ENCODE peak calls at places on chromosomes 5 and 9, in eight cellular contexts. One of them, this sample, is unnamed.
A peak's percentile ranks its signal among the peaks of the same experiment; 100 is the strongest.

GRCh38 chr9:123568691-123569342 is 212.8 kb downstream of the CRB2 start:
- DNase-seq in foreskin fibroblast: peak; percentile 36
- DNase-seq in Peyer's patch: no peak
- DNase-seq in body of pancreas: no peak
- DNase-seq in bronchial epithelial cell: no peak
- DNase-seq in PC-3: no peak
- DNase-seq in mucosa of descending colon: no peak
- DNase-seq in fibroblast of lung: peak; percentile 69
- DNase-seq in this sample: no peak

GRCh38 chr9:20754556-20754955 is 70.5 kb downstream of the FOCAD start:
- DNase-seq in foreskin fibroblast: peak; percentile 2
- DNase-seq in Peyer's patch: no peak
- DNase-seq in body of pancreas: no peak
- DNase-seq in bronchial epithelial cell: peak; percentile 14
- DNase-seq in PC-3: peak; percentile 28
- DNase-seq in mucosa of descending colon: no peak
- DNase-seq in fibroblast of lung: no peak
- DNase-seq in this sample: no peak

GRCh38 chr5:1447772-1448361 is 2.6 kb upstream of the SLC6A3 start:
- DNase-seq in foreskin fibroblast: no peak
- DNase-seq in Peyer's patch: peak; percentile 65
- DNase-seq in body of pancreas: no peak
- DNase-seq in bronchial epithelial cell: no peak
- DNase-seq in PC-3: no peak
- DNase-seq in mucosa of descending colon: peak; percentile 15
- DNase-seq in fibroblast of lung: no peak
- DNase-seq in this sample: no peak

GRCh38 chr5:123807177-123807900 is 295.4 kb downstream of the CSNK1G3 start:
- DNase-seq in foreskin fibroblast: peak; percentile 44
- DNase-seq in Peyer's patch: no peak
- DNase-seq in body of pancreas: no peak
- DNase-seq in bronchial epithelial cell: peak; percentile 45
- DNase-seq in PC-3: peak; percentile 45
- DNase-seq in mucosa of descending colon: peak; percentile 10
- DNase-seq in fibroblast of lung: no peak
- DNase-seq in this sample: peak; percentile 55

GRCh38 chr5:148393390-148393741 is 9.6 kb downstream of the FBXO38 start:
- DNase-seq in foreskin fibroblast: no peak
- DNase-seq in Peyer's patch: no peak
- DNase-seq in body of pancreas: no peak
- DNase-seq in bronchial epithelial cell: no peak
- DNase-seq in PC-3: no peak
- DNase-seq in mucosa of descending colon: no peak
- DNase-seq in fibroblast of lung: no peak
- DNase-seq in this sample: no peak

GRCh38 chr5:124745367-124746251 is 830 bp downstream of the ZNF608 start:
- DNase-seq in foreskin fibroblast: peak; percentile 29
- DNase-seq in Peyer's patch: no peak
- DNase-seq in body of pancreas: peak; percentile 49
- DNase-seq in bronchial epithelial cell: peak; percentile 59
- DNase-seq in PC-3: peak; percentile 4
- DNase-seq in mucosa of descending colon: peak; percentile 51
- DNase-seq in fibroblast of lung: peak; percentile 64
- DNase-seq in this sample: no peak

GRCh38 chr9:136530472-136531089 is 15.3 kb downstream of the NOTCH1 start:
- DNase-seq in foreskin fibroblast: no peak
- DNase-seq in Peyer's patch: no peak
- DNase-seq in body of pancreas: no peak
- DNase-seq in bronchial epithelial cell: no peak
- DNase-seq in PC-3: no peak
- DNase-seq in mucosa of descending colon: no peak
- DNase-seq in fibroblast of lung: no peak
- DNase-seq in this sample: no peak

GRCh38 chr9:4614627-4615026 is 47.5 kb upstream of the PLPP6 start:
- DNase-seq in foreskin fibroblast: no peak
- DNase-seq in Peyer's patch: no peak
- DNase-seq in body of pancreas: no peak
- DNase-seq in bronchial epithelial cell: no peak
- DNase-seq in PC-3: peak; percentile 29
- DNase-seq in mucosa of descending colon: no peak
- DNase-seq in fibroblast of lung: no peak
- DNase-seq in this sample: no peak

DNA sequence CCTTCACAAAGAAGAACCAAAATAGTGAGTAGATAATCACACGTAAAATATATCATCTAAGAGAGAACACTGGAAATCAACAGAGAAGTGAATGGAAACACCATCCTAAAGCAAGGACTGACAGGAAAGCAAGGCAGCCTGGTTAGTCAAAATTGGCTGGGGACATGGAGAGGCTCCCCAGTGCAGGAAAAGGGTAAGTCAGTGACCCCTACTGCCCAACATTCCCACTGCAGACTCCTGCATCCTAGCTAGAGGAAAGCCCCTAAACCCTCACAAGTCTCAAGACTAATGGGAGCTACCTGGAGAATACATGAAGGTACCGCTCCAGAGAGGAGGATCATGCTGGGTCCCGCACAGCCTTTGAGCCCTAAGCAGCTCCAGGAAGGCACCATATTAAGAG is 60.1 kb downstream of the ZDHHC21 start:
- DNase-seq in foreskin fibroblast: no peak
- DNase-seq in Peyer's patch: no peak
- DNase-seq in body of pancreas: no peak
- DNase-seq in bronchial epithelial cell: no peak
- DNase-seq in PC-3: no peak
- DNase-seq in mucosa of descending colon: no peak
- DNase-seq in fibroblast of lung: no peak
- DNase-seq in this sample: no peak
- TF ChIP-seq CTCF in foreskin fibroblast: no peak
- TF ChIP-seq CTCF in Peyer's patch: no peak
- TF ChIP-seq CTCF in body of pancreas: no peak
- TF ChIP-seq CTCF in bronchial epithelial cell: no peak
- TF ChIP-seq CTCF in PC-3: no peak
- TF ChIP-seq CTCF in mucosa of descending colon: no peak
- TF ChIP-seq CTCF in fibroblast of lung: no peak
- TF ChIP-seq CTCF in this sample: no peak

GRCh38 chr5:2995035-2995434 is 243.6 kb upstream of the IRX2 start:
- DNase-seq in foreskin fibroblast: no peak
- DNase-seq in Peyer's patch: no peak
- DNase-seq in body of pancreas: no peak
- DNase-seq in bronchial epithelial cell: no peak
- DNase-seq in PC-3: no peak
- DNase-seq in mucosa of descending colon: no peak
- DNase-seq in fibroblast of lung: no peak
- DNase-seq in this sample: no peak
- H3K4me3 ChIP-seq in foreskin fibroblast: no peak overlapping the region
- H3K4me3 ChIP-seq in Peyer's patch: no peak overlapping the region
- H3K4me3 ChIP-seq in body of pancreas: no peak overlapping the region
- H3K4me3 ChIP-seq in bronchial epithelial cell: no peak overlapping the region
- H3K4me3 ChIP-seq in PC-3: no peak overlapping the region
- H3K4me3 ChIP-seq in mucosa of descending colon: no peak overlapping the region
- H3K4me3 ChIP-seq in fibroblast of lung: no peak overlapping the region
- H3K4me3 ChIP-seq in this sample: no peak overlapping the region

DNA sequence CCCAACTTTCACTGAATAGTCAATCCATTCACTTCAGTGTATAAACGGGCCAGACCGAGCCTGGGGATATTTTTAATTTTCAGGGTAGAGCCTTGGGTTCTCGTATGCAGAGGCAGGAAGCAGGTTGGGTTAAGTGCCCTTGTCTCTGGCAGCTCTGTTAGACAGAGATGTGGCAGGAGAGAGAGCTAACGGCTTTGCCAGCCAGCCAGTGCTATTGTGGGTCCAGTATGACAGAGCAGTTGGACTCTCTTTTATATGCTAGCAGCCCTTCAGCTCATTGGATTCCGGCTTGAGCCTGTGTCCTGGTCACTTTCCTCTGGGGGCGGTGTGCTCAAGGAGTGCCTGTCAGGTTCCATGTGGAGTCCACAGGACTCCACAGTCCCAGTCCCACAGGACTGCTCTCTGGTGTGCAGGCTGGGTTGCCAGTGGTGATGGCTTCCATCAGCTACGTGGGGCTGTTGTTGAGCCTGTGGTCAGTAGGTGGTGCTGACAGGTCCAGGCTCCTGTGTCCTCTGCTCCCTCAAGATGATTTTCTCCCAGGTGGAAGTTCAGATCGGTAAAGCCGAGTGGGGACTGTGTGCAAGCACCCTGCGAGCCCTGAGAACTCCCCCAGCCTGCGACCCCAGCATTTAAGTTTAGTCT is 14.3 kb downstream of the CLTA start:
- DNase-seq in foreskin fibroblast: no peak
- DNase-seq in Peyer's patch: no peak
- DNase-seq in body of pancreas: no peak
- DNase-seq in bronchial epithelial cell: no peak
- DNase-seq in PC-3: no peak
- DNase-seq in mucosa of descending colon: no peak
- DNase-seq in fibroblast of lung: no peak
- DNase-seq in this sample: no peak
- TF ChIP-seq CTCF in foreskin fibroblast: peak; percentile 6
- TF ChIP-seq CTCF in Peyer's patch: no peak
- TF ChIP-seq CTCF in body of pancreas: no peak
- TF ChIP-seq CTCF in bronchial epithelial cell: peak; percentile 40
- TF ChIP-seq CTCF in PC-3: peak; percentile 42
- TF ChIP-seq CTCF in mucosa of descending colon: no peak
- TF ChIP-seq CTCF in fibroblast of lung: no peak
- TF ChIP-seq CTCF in this sample: peak; percentile 31

GRCh38 chr5:139903805-139904565 is 108.4 kb downstream of the PSD2 start:
- DNase-seq in foreskin fibroblast: no peak
- DNase-seq in Peyer's patch: peak; percentile 40
- DNase-seq in body of pancreas: peak; percentile 36
- DNase-seq in bronchial epithelial cell: no peak
- DNase-seq in PC-3: no peak
- DNase-seq in mucosa of descending colon: no peak
- DNase-seq in fibroblast of lung: no peak
- DNase-seq in this sample: no peak
- H3K4me3 ChIP-seq in foreskin fibroblast: peak overlapping the region; percentile 15
- H3K4me3 ChIP-seq in Peyer's patch: peak overlapping the region; percentile 43
- H3K4me3 ChIP-seq in body of pancreas: peak overlapping the region; percentile 41
- H3K4me3 ChIP-seq in bronchial epithelial cell: peak overlapping the region; percentile 26
- H3K4me3 ChIP-seq in PC-3: no peak overlapping the region
- H3K4me3 ChIP-seq in mucosa of descending colon: no peak overlapping the region
- H3K4me3 ChIP-seq in fibroblast of lung: no peak overlapping the region
- H3K4me3 ChIP-seq in this sample: peak overlapping the region; percentile 41

DNA sequence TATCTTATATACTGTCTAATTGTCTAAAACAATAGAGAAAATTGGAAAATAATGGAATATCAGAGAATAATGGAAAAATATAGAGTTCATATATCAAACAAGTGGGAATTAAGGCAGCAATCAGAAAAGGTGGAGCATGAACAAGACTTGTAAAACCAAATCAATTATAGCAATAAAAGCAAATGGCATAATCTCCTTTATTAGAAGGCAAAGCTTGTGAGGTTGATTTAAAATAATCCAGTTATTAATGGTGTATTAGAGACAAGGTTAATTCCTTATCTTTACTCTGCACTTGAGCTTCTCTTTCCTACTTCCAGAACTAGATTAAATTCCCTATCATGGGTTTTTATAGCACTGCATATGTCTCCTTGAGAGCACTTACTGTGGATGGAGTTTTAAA is 64.1 kb downstream of the AMBP start:
- DNase-seq in foreskin fibroblast: no peak
- DNase-seq in Peyer's patch: no peak
- DNase-seq in body of pancreas: no peak
- DNase-seq in bronchial epithelial cell: no peak
- DNase-seq in PC-3: no peak
- DNase-seq in mucosa of descending colon: no peak
- DNase-seq in fibroblast of lung: no peak
- DNase-seq in this sample: no peak
- TF ChIP-seq CTCF in foreskin fibroblast: no peak
- TF ChIP-seq CTCF in Peyer's patch: no peak
- TF ChIP-seq CTCF in body of pancreas: no peak
- TF ChIP-seq CTCF in bronchial epithelial cell: no peak
- TF ChIP-seq CTCF in PC-3: no peak
- TF ChIP-seq CTCF in mucosa of descending colon: no peak
- TF ChIP-seq CTCF in fibroblast of lung: no peak
- TF ChIP-seq CTCF in this sample: no peak

DNA sequence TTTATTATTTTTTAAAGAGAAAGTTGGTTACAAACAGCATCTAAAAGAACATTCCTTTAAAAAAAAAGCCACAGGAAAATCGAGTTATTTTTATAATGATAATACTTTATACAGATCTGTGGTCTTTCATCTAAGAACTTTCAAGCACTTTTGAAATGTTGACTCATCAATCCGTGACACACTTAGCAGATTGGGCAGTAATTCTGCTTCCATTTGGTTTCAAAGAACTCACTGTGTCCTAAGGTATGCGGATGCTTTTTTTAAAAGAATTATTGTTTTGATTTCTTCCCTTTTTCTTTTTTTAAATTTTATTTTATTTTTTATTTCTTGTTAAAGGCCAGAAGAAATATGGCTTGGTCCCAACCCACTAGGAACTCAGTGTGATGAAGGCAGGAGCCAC is 147.8 kb downstream of the AOPEP start:
- DNase-seq in foreskin fibroblast: peak; percentile 67
- DNase-seq in Peyer's patch: no peak
- DNase-seq in body of pancreas: no peak
- DNase-seq in bronchial epithelial cell: peak; percentile 82
- DNase-seq in PC-3: peak; percentile 44
- DNase-seq in mucosa of descending colon: no peak
- DNase-seq in fibroblast of lung: peak; percentile 64
- DNase-seq in this sample: peak; percentile 63
- H3K4me3 ChIP-seq in foreskin fibroblast: no peak overlapping the region
- H3K4me3 ChIP-seq in Peyer's patch: no peak overlapping the region
- H3K4me3 ChIP-seq in body of pancreas: no peak overlapping the region
- H3K4me3 ChIP-seq in bronchial epithelial cell: no peak overlapping the region
- H3K4me3 ChIP-seq in PC-3: no peak overlapping the region
- H3K4me3 ChIP-seq in mucosa of descending colon: no peak overlapping the region
- H3K4me3 ChIP-seq in fibroblast of lung: no peak overlapping the region
- H3K4me3 ChIP-seq in this sample: no peak overlapping the region